ENCODE peak calls at places on chromosome 10, in six cellular contexts. C, O, P, I, U and B are unnamed samples.

GRCh38 chr10:95187617-95188016 is 6.4 kb upstream of the ACSM6 start:
- DNase-seq in C (no peak), O (no peak), P (no peak), I (no peak), U (no peak), B (no peak)

GRCh38 chr10:25896421-25896820 is 37.6 kb upstream of the MYO3A start:
- DNase-seq in C (no peak), O (no peak), P (no peak), I (no peak), U (no peak), B (no peak)

GRCh38 chr10:43585046-43585445 is 10.6 kb upstream of the ZNF239 start:
- DNase-seq in C (no peak), O (no peak), P (no peak), I (no peak), U (no peak), B (no peak)

GRCh38 chr10:76150139-76150885 is 718.9 kb downstream of the LRMDA start:
- DNase-seq in C (peak; percentile 92), O (peak; percentile 94), P (no peak), I (peak; percentile 48), U (no peak), B (no peak)

GRCh38 chr10:70498970-70499828 is 20.6 kb downstream of the PALD1 start:
- DNase-seq in C (no peak), O (no peak), P (no peak), I (no peak), U (no peak), B (no peak)

GRCh38 chr10:25125151-25125550 is 49.6 kb upstream of the GPR158 start:
- DNase-seq in C (peak; percentile 29), O (peak; percentile 69), P (no peak), I (no peak), U (no peak), B (peak; percentile 51)

GRCh38 chr10:64814201-64814600 is 1293.0 kb downstream of the REEP3 start:
- DNase-seq in C (no peak), O (no peak), P (no peak), I (no peak), U (no peak), B (no peak)

GRCh38 chr10:17120711-17121110 is 8.9 kb downstream of the CUBN start:
- DNase-seq in C (no peak), O (no peak), P (no peak), I (no peak), U (no peak), B (no peak)

GRCh38 chr10:113520606-113521481 is 32.0 kb upstream of the HABP2 start:
- DNase-seq in C (peak; percentile 71), O (peak; percentile 78), P (peak; percentile 75), I (peak; percentile 73), U (no peak), B (peak; percentile 3)

GRCh38 chr10:123009105-123009805 is 449 bp downstream of the ACADSB start:
- DNase-seq in C (peak; percentile 29), O (peak; percentile 42), P (peak; percentile 60), I (peak; percentile 41), U (peak; percentile 29), B (no peak)

GRCh38 chr10:69419761-69420126 is 3.0 kb upstream of the TACR2 start:
- DNase-seq in C (no peak), O (no peak), P (peak; percentile 36), I (no peak), U (no peak), B (no peak)

GRCh38 chr10:79072994-79073654 is 4.4 kb downstream of the ZMIZ1 start:
- DNase-seq in C (no peak), O (peak; percentile 5), P (no peak), I (no peak), U (no peak), B (no peak)

GRCh38 chr10:58435297-58435696 is 50.1 kb downstream of the TFAM start:
- DNase-seq in C (peak; percentile 100), O (peak; percentile 46), P (peak; percentile 53), I (no peak), U (no peak), B (no peak)

GRCh38 chr10:32938554-32939061 is 19.4 kb downstream of the ITGB1 start:
- DNase-seq in C (peak; percentile 42), O (peak; percentile 78), P (peak; percentile 61), I (no peak), U (no peak), B (peak; percentile 56)

GRCh38 chr10:131242007-131242406 is 69.5 kb downstream of the TCERG1L start:
- DNase-seq in C (peak; percentile 20), O (peak; percentile 59), P (no peak), I (peak; percentile 86), U (no peak), B (no peak)

GRCh38 chr10:99234067-99234738 is 1.4 kb downstream of the HPSE2 start:
- DNase-seq in C (peak; percentile 45), O (peak; percentile 77), P (peak; percentile 69), I (peak; percentile 60), U (peak; percentile 88), B (no peak)

GRCh38 chr10:55476129-55476528 is 675.1 kb upstream of the PCDH15 start:
- DNase-seq in C (no peak), O (no peak), P (no peak), I (no peak), U (no peak), B (no peak)

GRCh38 chr10:11424456-11425287 is 186.8 kb downstream of the USP6NL start:
- DNase-seq in C (peak; percentile 53), O (peak; percentile 56), P (no peak), I (peak; percentile 48), U (no peak), B (peak; percentile 59)

GRCh38 chr10:122709971-122710370 is 10.3 kb upstream of the C10orf120 start:
- DNase-seq in C (no peak), O (no peak), P (no peak), I (no peak), U (no peak), B (no peak)

GRCh38 chr10:132688580-132689420 is 97.1 kb downstream of the NKX6-2 start:
- DNase-seq in C (no peak), O (no peak), P (peak; percentile 23), I (no peak), U (no peak), B (no peak)

GRCh38 chr10:117860823-117861222 is 185.9 kb downstream of the RAB11FIP2 start:
- DNase-seq in C (peak; percentile 32), O (no peak), P (no peak), I (no peak), U (no peak), B (no peak)

GRCh38 chr10:44259090-44259874 is 125.6 kb downstream of the CXCL12 start:
- DNase-seq in C (no peak), O (peak; percentile 72), P (no peak), I (no peak), U (no peak), B (no peak)

GRCh38 chr10:78832281-78832680 is 236.5 kb upstream of the ZMIZ1 start:
- DNase-seq in C (no peak), O (no peak), P (no peak), I (no peak), U (no peak), B (no peak)

GRCh38 chr10:111598433-111599059 is 521.7 kb downstream of the ADRA2A start:
- DNase-seq in C (peak; percentile 68), O (peak; percentile 59), P (no peak), I (peak; percentile 68), U (peak; percentile 1), B (no peak)

GRCh38 chr10:24215603-24216002 is 6.7 kb downstream of the KIAA1217 start:
- DNase-seq in C (no peak), O (no peak), P (no peak), I (no peak), U (no peak), B (no peak)

GRCh38 chr10:116331815-116332214 is 7.6 kb downstream of the CCDC172 start:
- DNase-seq in C (peak; percentile 2), O (no peak), P (no peak), I (no peak), U (no peak), B (no peak)

GRCh38 chr10:124351481-124352220 is 67.1 kb downstream of the OAT start:
- DNase-seq in C (no peak), O (no peak), P (peak; percentile 45), I (no peak), U (no peak), B (no peak)

GRCh38 chr10:133442967-133443924 is 10.5 kb upstream of the SCART1 start:
- DNase-seq in C (no peak), O (no peak), P (no peak), I (peak; percentile 26), U (no peak), B (no peak)

GRCh38 chr10:70335246-70335613 is 47.2 kb downstream of the LRRC20 start:
- DNase-seq in C (no peak), O (no peak), P (peak; percentile 61), I (no peak), U (no peak), B (no peak)

GRCh38 chr10:63603709-63604445 is 82.7 kb downstream of the REEP3 start:
- DNase-seq in C (no peak), O (no peak), P (no peak), I (no peak), U (peak; percentile 25), B (no peak)

GRCh38 chr10:59704644-59705043 is 5.0 kb downstream of the SLC16A9 start:
- DNase-seq in C (no peak), O (no peak), P (no peak), I (no peak), U (no peak), B (no peak)

GRCh38 chr10:84838851-84839250 is 510.5 kb downstream of the CCSER2 start:
- DNase-seq in C (no peak), O (no peak), P (no peak), I (no peak), U (no peak), B (no peak)

GRCh38 chr10:113059001-113059780 is 109.1 kb downstream of the TCF7L2 start:
- DNase-seq in C (no peak), O (no peak), P (no peak), I (no peak), U (no peak), B (no peak)

GRCh38 chr10:49164587-49165188 is 23.5 kb downstream of the TMEM273 start:
- DNase-seq in C (peak; percentile 48), O (peak; percentile 45), P (no peak), I (peak; percentile 65), U (peak; percentile 40), B (no peak)

GRCh38 chr10:45580781-45581496 is 91.6 kb downstream of the ZFAND4 start:
- DNase-seq in C (no peak), O (no peak), P (no peak), I (no peak), U (peak; percentile 17), B (no peak)

GRCh38 chr10:15579605-15580004 is 140.1 kb downstream of the ITGA8 start:
- DNase-seq in C (no peak), O (no peak), P (no peak), I (no peak), U (no peak), B (no peak)

GRCh38 chr10:68406815-68407585 is at the start of gene RUFY2:
- DNase-seq in C (peak; percentile 87), O (peak; percentile 83), P (peak; percentile 90), I (peak; percentile 89), U (peak; percentile 87), B (peak; percentile 62)

GRCh38 chr10:104028146-104028545 is 57.5 kb downstream of the COL17A1 start:
- DNase-seq in C (peak; percentile 18), O (peak; percentile 31), P (no peak), I (no peak), U (no peak), B (peak; percentile 16)

GRCh38 chr10:96406091-96406490 is 47.3 kb upstream of the OPALIN start:
- DNase-seq in C (no peak), O (no peak), P (no peak), I (peak; percentile 14), U (no peak), B (no peak)

GRCh38 chr10:121330528-121330927 is 267.7 kb downstream of the FGFR2 start:
- DNase-seq in C (no peak), O (no peak), P (no peak), I (no peak), U (no peak), B (no peak)